ENCODE peak calls at places on chromosomes 1 and 21, in eight cellular contexts. R is endothelial cell, W is mesothelial cell of epicardium, H is neural progenitor cell, S is heart right ventricle, A is upper lobe of left lung, D is progenitor cell of endocrine pancreas, T is left ventricle myocardium inferior. J is an unnamed sample.
A peak's percentile ranks its signal among the peaks of the same experiment; 100 is the strongest.

GRCh38 chr1:235012436-235013210 is 116.0 kb downstream of the TOMM20 start:
- DNase-seq in D (no peak), H (no peak), A (no peak), W (no peak), S (no peak), T (no peak), R (no peak), J (no peak)

GRCh38 chr21:42013338-42013737 is 3.2 kb upstream of the ZBTB21 start:
- DNase-seq in R (no peak), W (no peak), D (no peak), S (no peak), T (no peak), A (no peak), H (no peak), J (no peak)

GRCh38 chr1:3918966-3919611 is 19.0 kb upstream of the C1orf174 start:
- DNase-seq in T (no peak), W (peak; percentile 13), A (no peak), S (no peak), R (no peak), D (no peak), H (no peak), J (no peak)

GRCh38 chr1:21857142-21857839 is 45.2 kb downstream of the LDLRAD2 start:
- DNase-seq in S (no peak), R (no peak), W (no peak), A (no peak), T (no peak), D (no peak), H (no peak), J (no peak)

GRCh38 chr1:231260351-231260750 is 19.3 kb downstream of the GNPAT start:
- DNase-seq in D (no peak), T (no peak), A (no peak), R (no peak), S (no peak), H (no peak), W (no peak), J (no peak)

GRCh38 chr21:18265955-18266354 is 21.3 kb downstream of the CHODL start:
- DNase-seq in D (no peak), S (no peak), H (no peak), W (no peak), R (no peak), A (no peak), T (no peak), J (no peak)

GRCh38 chr1:86975993-86976392 is 61.6 kb downstream of the HS2ST1 start:
- DNase-seq in A (no peak), W (no peak), T (no peak), R (no peak), H (no peak), S (no peak), D (no peak), J (no peak)

GRCh38 chr1:147879911-147880310 is 22.7 kb upstream of the GJA8 start:
- DNase-seq in S (no peak), T (no peak), A (no peak), D (no peak), R (no peak), H (no peak), W (no peak), J (no peak)

GRCh38 chr1:171664976-171665375 is 12.5 kb upstream of the MYOC start:
- DNase-seq in T (no peak), W (no peak), H (no peak), A (no peak), D (no peak), S (no peak), R (no peak), J (no peak)

GRCh38 chr1:40697436-40697835 is 5.9 kb downstream of the NFYC start:
- DNase-seq in D (no peak), S (no peak), W (no peak), H (no peak), R (no peak), A (no peak), T (no peak), J (no peak)

GRCh38 chr1:44108241-44108640 is 10.4 kb upstream of the KLF17 start:
- DNase-seq in W (no peak), A (no peak), H (no peak), D (no peak), S (no peak), R (no peak), T (no peak), J (no peak)

GRCh38 chr1:228289239-228289849 is 81.5 kb downstream of the OBSCN start:
- DNase-seq in W (no peak), H (no peak), T (no peak), A (no peak), D (no peak), S (no peak), R (no peak), J (no peak)

GRCh38 chr1:234926252-234926573 is 202.4 kb downstream of the TOMM20 start:
- DNase-seq in T (no peak), S (no peak), H (no peak), D (no peak), R (no peak), W (no peak), A (no peak), J (no peak)

GRCh38 chr1:58988752-58989151 is 204.9 kb upstream of the JUN start:
- DNase-seq in S (no peak), A (no peak), W (no peak), R (no peak), T (no peak), D (no peak), H (no peak), J (no peak)

GRCh38 chr1:154956557-154956956 is 658 bp upstream of the PBXIP1 start:
- DNase-seq in W (no peak), D (no peak), R (no peak), T (peak; percentile 56), H (peak; percentile 58), S (peak; percentile 48), A (no peak), J (no peak)

GRCh38 chr1:151213560-151213959 is 15.2 kb downstream of the PIP5K1A start:
- DNase-seq in S (no peak), A (no peak), R (no peak), T (no peak), D (no peak), H (no peak), W (no peak), J (no peak)

GRCh38 chr1:200316148-200316803 is 93.6 kb downstream of the ZNF281 start:
- DNase-seq in T (no peak), D (no peak), H (no peak), S (no peak), R (no peak), A (no peak), W (no peak), J (no peak)

GRCh38 chr1:44689447-44689765 is 14.9 kb downstream of the ARMH1 start:
- DNase-seq in W (no peak), S (no peak), T (no peak), D (no peak), R (no peak), H (no peak), A (no peak), J (no peak)

GRCh38 chr1:40936878-40937484 is 42.5 kb upstream of the CTPS1 start:
- DNase-seq in A (no peak), H (no peak), R (no peak), T (no peak), W (no peak), D (no peak), S (no peak), J (peak; percentile 44)

GRCh38 chr1:23210351-23210785 is 6.9 kb downstream of the HTR1D start:
- DNase-seq in H (peak; percentile 40), D (no peak), W (no peak), A (no peak), S (no peak), R (no peak), T (no peak), J (no peak)

GRCh38 chr1:84433253-84434080 is 35.2 kb downstream of the DNASE2B start:
- DNase-seq in H (peak; percentile 63), S (peak; percentile 53), W (no peak), D (peak; percentile 13), T (no peak), R (peak; percentile 51), A (peak; percentile 26), J (peak; percentile 55)

GRCh38 chr1:168693197-168693871 is 35.7 kb downstream of the DPT start:
- DNase-seq in A (no peak), S (no peak), T (no peak), W (no peak), D (no peak), H (no peak), R (no peak), J (no peak)

GRCh38 chr1:86263101-86263500 is 106.5 kb upstream of the COL24A1 start:
- DNase-seq in T (no peak), R (no peak), D (no peak), W (no peak), H (no peak), A (no peak), S (no peak), J (no peak)

GRCh38 chr1:113912594-113913311 is 7.6 kb downstream of the DCLRE1B start:
- DNase-seq in D (no peak), R (no peak), T (peak; percentile 43), W (no peak), S (peak; percentile 42), A (no peak), H (no peak), J (peak; percentile 47)

GRCh38 chr1:2345297-2346075 is 45.9 kb downstream of the MORN1 start:
- DNase-seq in T (no peak), D (no peak), R (no peak), W (peak; percentile 15), A (no peak), S (no peak), H (no peak), J (no peak)

GRCh38 chr1:229714964-229715603 is 89.0 kb downstream of the URB2 start:
- DNase-seq in T (no peak), D (no peak), S (no peak), H (peak; percentile 16), A (peak; percentile 45), W (no peak), R (no peak), J (no peak)
- TF ChIP-seq CTCF in T (peak; percentile 36), D (peak; percentile 27), S (no peak), H (peak; percentile 29), A (no peak), W (no peak), R (no peak), J (peak; percentile 30)

GRCh38 chr1:184596950-184597651 is 157.6 kb downstream of the EDEM3 start:
- DNase-seq in T (no peak), S (no peak), A (no peak), R (no peak), H (peak; percentile 61), W (no peak), D (no peak), J (no peak)
- TF ChIP-seq CTCF in T (peak; percentile 20), S (no peak), A (no peak), R (peak; percentile 35), H (peak; percentile 55), W (no peak), D (peak; percentile 54), J (no peak)

GRCh38 chr1:32925360-32926142 is 24.4 kb upstream of the TMEM54 start:
- DNase-seq in S (no peak), H (peak; percentile 62), T (no peak), R (peak; percentile 43), A (peak; percentile 61), W (no peak), D (no peak), J (no peak)
- TF ChIP-seq CTCF in S (no peak), H (no peak), T (no peak), R (no peak), A (no peak), W (no peak), D (no peak), J (no peak)

DNA sequence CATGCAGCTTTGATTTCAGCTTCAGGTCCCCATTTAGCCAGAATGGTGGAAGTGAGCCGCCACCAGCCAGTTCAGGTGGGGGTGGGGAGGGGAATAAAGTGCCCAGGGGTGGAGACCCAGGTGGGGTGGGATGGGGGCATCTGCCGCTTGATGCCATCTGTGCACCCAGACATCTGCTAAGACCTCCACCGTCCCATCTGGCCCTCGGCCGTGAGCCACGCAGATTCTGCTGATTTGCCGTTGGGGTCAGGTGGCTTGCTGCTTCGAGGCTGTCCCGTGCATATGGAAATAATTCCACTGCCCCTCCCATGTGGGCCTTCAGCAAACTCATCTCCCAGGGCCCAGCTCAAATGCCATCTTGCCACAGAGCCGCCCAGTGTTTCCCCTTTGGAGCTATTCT is 99.7 kb downstream of the KAZN start:
- DNase-seq in W (no peak), A (no peak), R (no peak), S (no peak), T (no peak), D (no peak), H (no peak), J (no peak)
- TF ChIP-seq CTCF in W (no peak), A (no peak), R (no peak), S (no peak), T (no peak), D (no peak), H (no peak), J (no peak)